ENCODE peak calls at places on chromosomes 7 and 10, in eight cellular contexts. One of them, this sample, is unnamed.

GRCh38 chr10:109067051-109067450 is 856.3 kb downstream of the XPNPEP1 start:
- DNase-seq in activated CD8-positive, alpha-beta memory T cell treated with anti-CD3 and anti-CD28 coated beads for 48 hours: no peak
- DNase-seq in G401: no peak
- DNase-seq in M059J: no peak
- DNase-seq in AG08396: no peak
- DNase-seq in brain pericyte: no peak
- DNase-seq in EL: no peak
- DNase-seq in GM03348: no peak
- DNase-seq in this sample: no peak

GRCh38 chr10:86961481-86962091 is 3.2 kb downstream of the SNCG start:
- DNase-seq in activated CD8-positive, alpha-beta memory T cell treated with anti-CD3 and anti-CD28 coated beads for 48 hours: no peak
- DNase-seq in G401: no peak
- DNase-seq in M059J: peak; percentile 77
- DNase-seq in AG08396: no peak
- DNase-seq in brain pericyte: no peak
- DNase-seq in EL: peak; percentile 57
- DNase-seq in GM03348: no peak
- DNase-seq in this sample: peak; percentile 55

GRCh38 chr7:84207025-84207424 is 12.4 kb upstream of the SEMA3A start:
- DNase-seq in activated CD8-positive, alpha-beta memory T cell treated with anti-CD3 and anti-CD28 coated beads for 48 hours: no peak
- DNase-seq in G401: no peak
- DNase-seq in M059J: no peak
- DNase-seq in AG08396: no peak
- DNase-seq in brain pericyte: no peak
- DNase-seq in EL: no peak
- DNase-seq in GM03348: no peak
- DNase-seq in this sample: no peak

GRCh38 chr10:29257106-29257783 is 31.6 kb upstream of the LYZL1 start:
- DNase-seq in activated CD8-positive, alpha-beta memory T cell treated with anti-CD3 and anti-CD28 coated beads for 48 hours: no peak
- DNase-seq in G401: no peak
- DNase-seq in M059J: peak; percentile 83
- DNase-seq in AG08396: peak; percentile 49
- DNase-seq in brain pericyte: peak; percentile 90
- DNase-seq in EL: peak; percentile 93
- DNase-seq in GM03348: peak; percentile 73
- DNase-seq in this sample: peak; percentile 86

GRCh38 chr10:101690461-101690860 is 4.5 kb downstream of the FBXW4 start:
- DNase-seq in activated CD8-positive, alpha-beta memory T cell treated with anti-CD3 and anti-CD28 coated beads for 48 hours: no peak
- DNase-seq in G401: peak; percentile 37
- DNase-seq in M059J: peak; percentile 55
- DNase-seq in AG08396: no peak
- DNase-seq in brain pericyte: no peak
- DNase-seq in EL: no peak
- DNase-seq in GM03348: no peak
- DNase-seq in this sample: no peak

GRCh38 chr7:44290250-44290616 is 35.2 kb downstream of the CAMK2B start:
- DNase-seq in activated CD8-positive, alpha-beta memory T cell treated with anti-CD3 and anti-CD28 coated beads for 48 hours: no peak
- DNase-seq in G401: peak; percentile 22
- DNase-seq in M059J: no peak
- DNase-seq in AG08396: no peak
- DNase-seq in brain pericyte: no peak
- DNase-seq in EL: no peak
- DNase-seq in GM03348: no peak
- DNase-seq in this sample: no peak

GRCh38 chr7:12517451-12517850 is 53.1 kb upstream of the SCIN start:
- DNase-seq in activated CD8-positive, alpha-beta memory T cell treated with anti-CD3 and anti-CD28 coated beads for 48 hours: no peak
- DNase-seq in G401: no peak
- DNase-seq in M059J: no peak
- DNase-seq in AG08396: no peak
- DNase-seq in brain pericyte: no peak
- DNase-seq in EL: no peak
- DNase-seq in GM03348: no peak
- DNase-seq in this sample: no peak

GRCh38 chr10:131478398-131478989 is 167.0 kb upstream of the TCERG1L start:
- DNase-seq in activated CD8-positive, alpha-beta memory T cell treated with anti-CD3 and anti-CD28 coated beads for 48 hours: no peak
- DNase-seq in G401: no peak
- DNase-seq in M059J: no peak
- DNase-seq in AG08396: no peak
- DNase-seq in brain pericyte: no peak
- DNase-seq in EL: no peak
- DNase-seq in GM03348: no peak
- DNase-seq in this sample: no peak

GRCh38 chr7:152330827-152331226 is 105.0 kb downstream of the KMT2C start:
- DNase-seq in activated CD8-positive, alpha-beta memory T cell treated with anti-CD3 and anti-CD28 coated beads for 48 hours: no peak
- DNase-seq in G401: no peak
- DNase-seq in M059J: no peak
- DNase-seq in AG08396: no peak
- DNase-seq in brain pericyte: no peak
- DNase-seq in EL: no peak
- DNase-seq in GM03348: no peak
- DNase-seq in this sample: no peak

This sample was measured in IMR-90.